ENCODE peak calls at places on chromosomes 5 and 9, in nine cellular contexts. Q is sigmoid colon, B is esophagus squamous epithelium, X is adrenal gland, I is A549, E is uterus, A is transverse colon, M is stomach, U is IMR-90. R is an unnamed sample.

GRCh38 chr9:88710449-88710848 is 175.5 kb downstream of the NXNL2 start:
- DNase-seq in Q (no peak), B (no peak), X (no peak), I (no peak), E (no peak), A (no peak), M (no peak), U (peak; percentile 17), R (no peak)

GRCh38 chr5:152631217-152631616 is 226.1 kb upstream of the NMUR2 start:
- DNase-seq in Q (no peak), B (no peak), X (no peak), I (no peak), E (no peak), A (no peak), M (no peak), U (no peak), R (no peak)

GRCh38 chr9:106575903-106576755 is 286.8 kb upstream of the ZNF462 start:
- DNase-seq in Q (no peak), B (no peak), X (no peak), I (no peak), E (no peak), A (no peak), M (no peak), U (no peak), R (no peak)

GRCh38 chr5:63262191-63262981 is 683.8 kb downstream of the LRRC70 start:
- DNase-seq in Q (no peak), B (no peak), X (no peak), I (no peak), E (no peak), A (no peak), M (no peak), U (peak; percentile 44), R (no peak)

GRCh38 chr9:85212209-85212608 is 529.5 kb downstream of the AGTPBP1 start:
- DNase-seq in Q (no peak), B (no peak), X (no peak), I (no peak), E (no peak), A (no peak), M (no peak), U (no peak), R (no peak)

GRCh38 chr5:110625376-110625999 is 101.0 kb downstream of the TMEM232 start:
- DNase-seq in Q (no peak), B (no peak), X (no peak), I (peak; percentile 7), E (no peak), A (no peak), M (no peak), U (peak; percentile 52), R (no peak)

GRCh38 chr9:120714846-120715231 is 569 bp upstream of the MEGF9 start:
- DNase-seq in Q (peak; percentile 73), B (no peak), X (no peak), I (no peak), E (no peak), A (no peak), M (no peak), U (no peak), R (no peak)

GRCh38 chr5:131384181-131384580 is 120.3 kb downstream of the CDC42SE2 start:
- DNase-seq in Q (no peak), B (no peak), X (no peak), I (no peak), E (no peak), A (no peak), M (no peak), U (no peak), R (no peak)

GRCh38 chr5:69024241-69024651 is 69.6 kb upstream of the SLC30A5 start:
- DNase-seq in Q (no peak), B (no peak), X (no peak), I (peak; percentile 39), E (no peak), A (no peak), M (no peak), U (peak; percentile 42), R (no peak)

GRCh38 chr9:133141833-133142594 is 21.0 kb upstream of the RALGDS start:
- DNase-seq in Q (peak; percentile 75), B (no peak), X (peak; percentile 91), I (no peak), E (no peak), A (peak; percentile 61), M (peak; percentile 88), U (no peak), R (peak; percentile 89)

GRCh38 chr5:59618644-59619043 is 274.9 kb downstream of the PDE4D start:
- DNase-seq in Q (no peak), B (no peak), X (no peak), I (no peak), E (no peak), A (no peak), M (no peak), U (no peak), R (no peak)

GRCh38 chr9:113976915-113977314 is 100.8 kb downstream of the ZNF618 start:
- DNase-seq in Q (no peak), B (no peak), X (no peak), I (no peak), E (no peak), A (no peak), M (no peak), U (no peak), R (peak; percentile 43)

GRCh38 chr5:116137544-116138378 is 52.9 kb downstream of the COMMD10 start:
- DNase-seq in Q (no peak), B (no peak), X (no peak), I (peak; percentile 15), E (no peak), A (no peak), M (no peak), U (peak; percentile 62), R (no peak)

GRCh38 chr5:45696206-45696836 is at the start of gene HCN1:
- DNase-seq in Q (peak; percentile 76), B (no peak), X (peak; percentile 90), I (peak; percentile 23), E (peak; percentile 32), A (peak; percentile 72), M (peak; percentile 60), U (peak; percentile 32), R (peak; percentile 82)

GRCh38 chr5:133406208-133406607 is 206.1 kb downstream of the FSTL4 start:
- DNase-seq in Q (no peak), B (no peak), X (peak; percentile 6), I (no peak), E (no peak), A (no peak), M (no peak), U (no peak), R (no peak)

DNA sequence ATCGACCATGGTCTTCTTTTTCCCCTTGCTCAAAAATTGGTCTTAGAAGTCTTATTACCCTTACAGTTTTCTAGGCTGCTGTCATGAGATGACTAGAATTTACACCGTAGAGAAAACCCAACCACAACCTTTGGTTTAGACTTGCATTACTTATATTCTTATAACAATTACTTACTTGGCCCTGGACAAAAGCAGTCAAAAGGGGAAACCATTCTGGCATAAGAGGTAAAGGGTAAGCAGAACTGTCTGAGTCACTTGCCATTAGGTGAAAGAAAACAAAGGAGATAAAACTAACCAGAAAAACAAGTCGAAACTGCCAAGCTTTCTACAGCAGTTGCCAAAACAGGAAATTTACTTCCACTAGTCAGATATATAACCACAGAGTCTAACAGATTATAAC is 17.9 kb downstream of the TMEM245 start:
- DNase-seq in Q (no peak), B (no peak), X (no peak), I (no peak), E (no peak), A (no peak), M (no peak), U (peak; percentile 84), R (no peak)
- H3K4me1 ChIP-seq in Q (no peaks in the 10 kb centered on the region), B (peaks cover 38% of the 10 kb centered on the region), X (peaks cover 54% of the 10 kb centered on the region), I (peaks cover 68% of the 10 kb centered on the region), E (peaks cover 10% of the 10 kb centered on the region), A (peaks cover 46% of the 10 kb centered on the region), M (peaks cover 71% of the 10 kb centered on the region), U (peaks cover 16% of the 10 kb centered on the region), R (peaks cover 64% of the 10 kb centered on the region)

GRCh38 chr9:131275332-131276106 is 791 bp downstream of the FAM78A start:
- DNase-seq in Q (no peak), B (no peak), X (no peak), I (no peak), E (no peak), A (peak; percentile 49), M (no peak), U (no peak), R (peak; percentile 88)

GRCh38 chr9:131277673-131278420 is 1.5 kb upstream of the FAM78A start:
- DNase-seq in Q (peak; percentile 93), B (no peak), X (peak; percentile 89), I (peak; percentile 94), E (peak; percentile 73), A (peak; percentile 80), M (peak; percentile 70), U (peak; percentile 78), R (peak; percentile 93)

GRCh38 chr9:131278421-131279111 is 2.3 kb upstream of the FAM78A start:
- DNase-seq in Q (no peak), B (no peak), X (no peak), I (no peak), E (no peak), A (no peak), M (no peak), U (no peak), R (peak; percentile 86)

GRCh38 chr9:131276107-131276888 is at the start of gene FAM78A:
- DNase-seq in Q (no peak), B (no peak), X (peak; percentile 67), I (no peak), E (no peak), A (peak; percentile 57), M (peak; percentile 57), U (no peak), R (peak; percentile 97)

GRCh38 chr9:131276891-131277672 is 772 bp upstream of the FAM78A start:
- DNase-seq in Q (no peak), B (no peak), X (no peak), I (no peak), E (no peak), A (no peak), M (no peak), U (no peak), R (peak; percentile 91)
- TF ChIP-seq POLR2A in Q (no peak), B (no peak), X (no peak), I (no peak), E (no peak), A (no peak), M (no peak), U (no peak), R (no peak)

DNA sequence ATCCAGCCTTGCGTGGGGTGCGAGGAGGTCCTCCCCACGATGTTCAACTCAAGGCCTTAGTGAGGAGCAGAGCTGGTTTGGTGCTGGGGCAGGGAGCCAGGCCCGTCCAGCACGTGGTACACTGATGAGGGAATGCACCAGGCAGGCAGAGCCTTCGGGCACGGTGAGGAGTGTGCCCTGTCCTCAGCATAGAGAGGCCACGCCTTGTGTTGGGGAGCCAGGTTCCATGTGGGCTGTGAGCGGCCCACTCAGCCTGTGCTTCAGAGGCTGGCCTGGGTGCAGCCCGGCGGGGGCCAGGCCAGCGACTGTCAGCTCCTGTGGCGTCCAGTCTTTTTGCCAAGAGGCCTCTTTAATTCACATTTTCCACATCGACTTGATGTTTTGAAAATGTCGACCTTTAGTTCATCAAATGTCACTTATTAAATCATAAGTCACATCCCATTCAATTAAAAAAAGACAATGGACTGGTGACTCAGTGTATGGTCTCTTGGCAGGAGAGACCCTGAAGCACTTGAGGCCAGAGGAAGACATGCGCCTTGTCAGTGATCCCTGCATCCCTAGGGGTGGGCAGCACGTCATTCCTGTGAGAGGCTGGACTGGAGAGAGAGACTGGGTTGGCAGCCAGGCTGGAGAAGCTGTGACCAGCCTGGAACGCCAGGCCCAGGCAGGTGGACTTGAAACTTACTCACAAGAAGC is 21.7 kb downstream of the ERGIC1 start:
- DNase-seq in Q (peak; percentile 85), B (no peak), X (peak; percentile 85), I (no peak), E (peak; percentile 51), A (no peak), M (peak; percentile 59), U (no peak), R (no peak)
- H3K4me1 ChIP-seq in Q (no peaks in the 10 kb centered on the region), B (peaks cover 62% of the 10 kb centered on the region), X (peaks cover 44% of the 10 kb centered on the region), I (peaks cover 97% of the 10 kb centered on the region), E (peaks cover 42% of the 10 kb centered on the region), A (peaks cover 70% of the 10 kb centered on the region), M (peaks cover 100% of the 10 kb centered on the region), U (peaks cover 62% of the 10 kb centered on the region), R (peaks cover 46% of the 10 kb centered on the region)

GRCh38 chr9:94991961-94992907 is 265.7 kb downstream of the AOPEP start:
- DNase-seq in Q (no peak), B (no peak), X (no peak), I (no peak), E (no peak), A (no peak), M (no peak), U (no peak), R (no peak)
- TF ChIP-seq POLR2A in Q (no peak), B (no peak), X (no peak), I (no peak), E (no peak), A (no peak), M (no peak), U (no peak), R (no peak)